ENCODE peak calls at places on chromosomes 3 and 15, in nine cellular contexts. W, G, O, P, I, Z, J, C and M are unnamed samples.

GRCh38 chr3:157416347-157417087 is 20.1 kb upstream of the PTX3 start:
- DNase-seq in W (no peak), G (no peak), O (no peak), P (no peak), I (no peak), Z (no peak), J (no peak), C (no peak), M (no peak)

GRCh38 chr3:149658444-149659172 is 783 bp upstream of the WWTR1 start:
- DNase-seq in W (peak), G (peak), O (peak), P (peak), I (peak), Z (peak), J (peak), C (peak), M (peak)

GRCh38 chr3:166304509-166305063 is 467.4 kb upstream of the BCHE start:
- DNase-seq in W (no peak), G (no peak), O (no peak), P (no peak), I (peak), Z (no peak), J (no peak), C (no peak), M (no peak)

GRCh38 chr3:116947809-116948208 is 238.2 kb downstream of the TUSC7 start:
- DNase-seq in W (no peak), G (no peak), O (no peak), P (no peak), I (no peak), Z (no peak), J (no peak), C (no peak), M (peak)

GRCh38 chr3:73784647-73785420 is 160.1 kb upstream of the PDZRN3 start:
- DNase-seq in W (peak), G (no peak), O (no peak), P (peak), I (no peak), Z (peak), J (no peak), C (no peak), M (peak)

GRCh38 chr15:89155656-89156055 is 65.7 kb downstream of the RLBP1 start:
- DNase-seq in W (no peak), G (no peak), O (peak), P (no peak), I (no peak), Z (no peak), J (no peak), C (no peak), M (no peak)

GRCh38 chr15:48565560-48566482 is 79.7 kb downstream of the FBN1 start:
- DNase-seq in W (peak), G (no peak), O (no peak), P (peak), I (no peak), Z (peak), J (peak), C (no peak), M (peak)

GRCh38 chr3:107599755-107600122 is 77.0 kb downstream of the BBX start:
- DNase-seq in W (no peak), G (no peak), O (no peak), P (no peak), I (no peak), Z (peak), J (no peak), C (no peak), M (no peak)

GRCh38 chr3:55059027-55059629 is 131.3 kb upstream of the LRTM1 start:
- DNase-seq in W (peak), G (no peak), O (no peak), P (peak), I (no peak), Z (peak), J (no peak), C (no peak), M (peak)

GRCh38 chr15:91099616-91100560 is at the start of gene SV2B:
- DNase-seq in W (peak), G (no peak), O (peak), P (peak), I (peak), Z (peak), J (peak), C (no peak), M (peak)

DNA sequence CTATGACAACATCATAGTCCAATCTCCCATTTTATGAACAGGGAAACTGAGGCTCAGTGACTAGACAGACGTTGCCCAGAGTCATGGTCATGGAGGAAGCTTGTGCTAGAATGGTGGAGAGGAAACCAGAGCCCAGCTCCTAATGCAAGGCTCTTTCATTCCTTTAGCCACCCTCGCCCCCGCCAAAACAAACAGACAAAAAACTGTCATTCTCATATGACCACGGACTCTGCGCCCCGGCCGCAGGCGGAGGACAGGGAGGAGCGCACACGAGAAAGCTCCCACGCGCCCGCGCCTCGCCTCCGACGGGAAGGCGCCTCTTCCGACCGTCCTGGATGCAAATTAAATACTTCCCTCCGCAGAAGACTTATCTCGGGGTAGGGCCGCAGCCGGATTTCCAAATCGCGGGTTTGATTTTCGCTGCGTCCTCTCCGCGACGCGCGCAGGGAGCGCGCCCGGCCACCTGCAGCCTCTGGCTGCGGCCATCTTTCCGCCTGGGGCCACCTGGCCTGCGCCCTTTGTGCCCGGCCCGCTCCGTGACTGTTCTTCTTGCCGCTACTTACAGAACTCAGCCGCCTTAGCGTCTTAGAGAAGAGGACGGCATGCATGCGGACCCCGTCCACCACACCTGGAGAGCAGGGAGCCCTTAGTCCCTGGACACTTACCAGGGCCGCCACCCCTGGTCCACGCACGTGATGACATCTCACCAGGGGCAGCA is 646 bp upstream of the ATP13A3 start:
- DNase-seq in W (no peak), G (peak), O (peak), P (no peak), I (no peak), Z (no peak), J (peak), C (peak), M (no peak)
- H3K4me3 ChIP-seq in W (peak), G (peak), O (peak), P (peak), I (peak), Z (peak), J (peak), C (peak), M (peak)

DNA sequence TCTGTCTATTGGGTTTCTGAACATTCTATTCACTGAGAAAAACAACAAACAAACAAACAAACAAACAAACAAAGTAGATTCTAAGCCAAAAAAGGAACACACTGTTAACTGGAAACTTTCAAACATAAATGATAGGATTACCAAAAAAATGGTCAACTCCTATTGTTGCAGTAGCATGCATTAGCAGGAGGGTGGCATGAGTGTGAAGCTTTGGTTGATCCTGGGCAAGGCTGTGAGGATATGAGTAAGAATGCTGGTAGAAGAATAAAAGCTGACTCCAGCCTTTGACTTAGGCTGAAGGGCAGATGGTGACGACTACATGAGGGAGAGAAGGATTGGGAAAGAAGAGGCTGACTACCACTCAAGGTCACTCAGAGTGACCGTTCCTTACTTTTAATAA is 810.3 kb downstream of the VGLL3 start:
- DNase-seq in W (no peak), G (no peak), O (no peak), P (no peak), I (peak), Z (peak), J (no peak), C (no peak), M (peak)
- TF ChIP-seq CTCF in W (no peak), G (no peak), O (no peak), P (no peak), I (peak), Z (no peak), J (no peak), C (no peak), M (peak)

GRCh38 chr3:172110127-172110779 is 70.9 kb downstream of the FNDC3B start:
- DNase-seq in W (no peak), G (no peak), O (no peak), P (no peak), I (no peak), Z (no peak), J (no peak), C (no peak), M (no peak)

GRCh38 chr3:172104471-172105072 is 65.2 kb downstream of the FNDC3B start:
- DNase-seq in W (no peak), G (no peak), O (no peak), P (no peak), I (peak), Z (peak), J (peak), C (no peak), M (peak)

GRCh38 chr3:172106037-172106559 is 66.7 kb downstream of the FNDC3B start:
- DNase-seq in W (no peak), G (no peak), O (no peak), P (no peak), I (no peak), Z (no peak), J (no peak), C (no peak), M (no peak)

GRCh38 chr3:172106989-172107388 is 67.6 kb downstream of the FNDC3B start:
- DNase-seq in W (no peak), G (no peak), O (no peak), P (no peak), I (no peak), Z (no peak), J (no peak), C (no peak), M (no peak)

GRCh38 chr3:172107403-172107802 is 68.0 kb downstream of the FNDC3B start:
- DNase-seq in W (peak), G (no peak), O (no peak), P (no peak), I (no peak), Z (no peak), J (no peak), C (no peak), M (no peak)
- H3K4me3 ChIP-seq in W (no peak), G (no peak), O (no peak), P (no peak), I (no peak), Z (no peak), J (no peak), C (no peak), M (no peak)

GRCh38 chr3:57755368-57756021 is 614 bp upstream of the SLMAP start:
- DNase-seq in W (peak), G (no peak), O (no peak), P (peak), I (peak), Z (peak), J (peak), C (peak), M (peak)
- TF ChIP-seq CTCF in W (no peak), G (no peak), O (no peak), P (no peak), I (no peak), Z (no peak), J (peak), C (no peak), M (peak)

GRCh38 chr3:194286747-194287146 is 64.4 kb downstream of the CPN2 start:
- DNase-seq in W (no peak), G (no peak), O (no peak), P (no peak), I (no peak), Z (no peak), J (no peak), C (peak), M (no peak)
- H3K4me3 ChIP-seq in W (no peak), G (no peak), O (no peak), P (no peak), I (no peak), Z (no peak), J (no peak), C (no peak), M (no peak)

GRCh38 chr3:126080970-126081369 is 3.0 kb downstream of the SLC41A3 start:
- DNase-seq in W (no peak), G (no peak), O (no peak), P (no peak), I (no peak), Z (no peak), J (no peak), C (no peak), M (no peak)

GRCh38 chr3:126083511-126083912 is 412 bp downstream of the SLC41A3 start:
- DNase-seq in W (peak), G (no peak), O (no peak), P (peak), I (peak), Z (peak), J (peak), C (no peak), M (peak)

GRCh38 chr3:126083138-126083445 is 832 bp downstream of the SLC41A3 start:
- DNase-seq in W (no peak), G (no peak), O (no peak), P (no peak), I (no peak), Z (no peak), J (no peak), C (no peak), M (no peak)

GRCh38 chr3:126082334-126083137 is 1.4 kb downstream of the SLC41A3 start:
- DNase-seq in W (no peak), G (no peak), O (no peak), P (no peak), I (no peak), Z (no peak), J (no peak), C (no peak), M (no peak)

GRCh38 chr3:126081618-126082333 is 2.1 kb downstream of the SLC41A3 start:
- DNase-seq in W (peak), G (no peak), O (no peak), P (peak), I (peak), Z (peak), J (peak), C (no peak), M (peak)
- TF ChIP-seq CTCF in W (peak), G (no peak), O (peak), P (peak), I (peak), Z (peak), J (peak), C (no peak), M (peak)

DNA sequence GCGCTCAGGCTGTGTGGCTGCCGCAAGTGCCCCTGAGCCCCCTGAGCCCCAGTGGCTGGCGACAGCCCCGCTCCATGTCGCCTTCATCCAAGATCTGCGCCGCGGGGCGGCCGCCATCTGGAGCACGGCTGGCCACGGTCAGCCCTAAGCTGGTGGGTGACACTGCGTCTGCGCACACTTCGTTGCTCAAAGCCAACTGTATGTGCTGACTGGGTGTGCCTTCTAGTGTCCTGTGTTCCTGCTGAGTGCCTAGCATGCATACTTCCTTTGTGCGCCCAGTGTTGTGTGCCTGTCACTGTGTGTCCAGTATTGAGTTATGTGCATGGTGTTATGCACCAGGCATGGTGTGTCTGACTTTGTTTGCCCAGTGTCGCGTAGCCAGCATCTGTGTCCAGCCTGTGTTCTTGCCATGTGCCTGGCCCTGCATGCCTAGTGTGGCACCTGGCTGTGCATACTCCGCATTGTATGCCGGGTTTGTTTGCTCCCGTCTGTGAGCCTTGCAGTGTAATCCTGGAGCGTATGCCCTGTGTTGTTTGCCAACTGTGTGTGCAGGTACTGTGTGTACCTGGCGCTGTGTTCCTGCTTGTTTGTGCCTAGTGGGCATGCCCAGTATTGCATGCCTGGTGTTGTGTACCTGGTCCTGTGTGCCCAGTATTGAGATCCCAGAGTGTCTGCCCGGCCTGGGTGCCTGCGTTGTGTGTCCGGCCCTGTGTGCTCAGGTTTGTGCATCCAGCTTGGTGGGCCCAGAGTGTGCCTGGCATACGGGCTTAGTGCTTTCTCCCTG is 54.7 kb upstream of the CHRNA7 start:
- DNase-seq in W (peak), G (no peak), O (peak), P (no peak), I (peak), Z (no peak), J (no peak), C (no peak), M (peak)
- H3K4me3 ChIP-seq in W (no peak), G (no peak), O (no peak), P (no peak), I (peak), Z (no peak), J (peak), C (peak), M (no peak)